ENCODE peak calls at places on chromosomes 6 and 20, in seven cellular contexts. One of them, this sample, is unnamed.

GRCh38 chr20:58634818-58635665 is 16.0 kb upstream of the STX16 start:
- DNase-seq in hepatic stellate cell: peak
- DNase-seq in HEK293T: no peak
- DNase-seq in stimulated activated CD4-positive, alpha-beta T cell treated with anti-CD3 and anti-CD28 coated beads, Interleukin-1b, Interleukin-23, amount 100 ng/mL, for 48 hours: peak
- DNase-seq in amniotic stem cell: no peak
- DNase-seq in CD8-positive, alpha-beta T cell: peak
- DNase-seq in HFFc6: no peak
- DNase-seq in this sample: no peak

GRCh38 chr6:157121897-157122296 is 201.4 kb downstream of the TMEM242 start:
- DNase-seq in amniotic stem cell: no peak
- DNase-seq in stimulated activated CD4-positive, alpha-beta T cell treated with anti-CD3 and anti-CD28 coated beads, Interleukin-1b, Interleukin-23, amount 100 ng/mL, for 48 hours: no peak
- DNase-seq in HEK293T: no peak
- DNase-seq in CD8-positive, alpha-beta T cell: no peak
- DNase-seq in hepatic stellate cell: no peak
- DNase-seq in HFFc6: no peak
- DNase-seq in this sample: no peak

GRCh38 chr6:44219053-44219814 is 2.5 kb downstream of the MYMX start:
- DNase-seq in HEK293T: peak
- DNase-seq in amniotic stem cell: peak
- DNase-seq in HFFc6: no peak
- DNase-seq in stimulated activated CD4-positive, alpha-beta T cell treated with anti-CD3 and anti-CD28 coated beads, Interleukin-1b, Interleukin-23, amount 100 ng/mL, for 48 hours: no peak
- DNase-seq in CD8-positive, alpha-beta T cell: no peak
- DNase-seq in hepatic stellate cell: peak
- DNase-seq in this sample: peak

GRCh38 chr6:84645000-84645399 is 119.4 kb downstream of the TBX18 start:
- DNase-seq in amniotic stem cell: peak
- DNase-seq in stimulated activated CD4-positive, alpha-beta T cell treated with anti-CD3 and anti-CD28 coated beads, Interleukin-1b, Interleukin-23, amount 100 ng/mL, for 48 hours: no peak
- DNase-seq in hepatic stellate cell: no peak
- DNase-seq in HFFc6: peak
- DNase-seq in CD8-positive, alpha-beta T cell: no peak
- DNase-seq in HEK293T: no peak
- DNase-seq in this sample: no peak

GRCh38 chr6:43773050-43773956 is 3.3 kb downstream of the VEGFA start:
- DNase-seq in amniotic stem cell: no peak
- DNase-seq in stimulated activated CD4-positive, alpha-beta T cell treated with anti-CD3 and anti-CD28 coated beads, Interleukin-1b, Interleukin-23, amount 100 ng/mL, for 48 hours: peak
- DNase-seq in hepatic stellate cell: peak
- DNase-seq in HEK293T: peak
- DNase-seq in HFFc6: peak
- DNase-seq in CD8-positive, alpha-beta T cell: peak
- DNase-seq in this sample: no peak

GRCh38 chr6:69398729-69399128 is 398.1 kb downstream of the LMBRD1 start:
- DNase-seq in stimulated activated CD4-positive, alpha-beta T cell treated with anti-CD3 and anti-CD28 coated beads, Interleukin-1b, Interleukin-23, amount 100 ng/mL, for 48 hours: no peak
- DNase-seq in CD8-positive, alpha-beta T cell: no peak
- DNase-seq in HFFc6: no peak
- DNase-seq in amniotic stem cell: no peak
- DNase-seq in hepatic stellate cell: no peak
- DNase-seq in HEK293T: no peak
- DNase-seq in this sample: no peak

GRCh38 chr20:19783966-19784401 is 25.9 kb downstream of the RIN2 start:
- DNase-seq in amniotic stem cell: no peak
- DNase-seq in hepatic stellate cell: no peak
- DNase-seq in CD8-positive, alpha-beta T cell: no peak
- DNase-seq in HEK293T: no peak
- DNase-seq in stimulated activated CD4-positive, alpha-beta T cell treated with anti-CD3 and anti-CD28 coated beads, Interleukin-1b, Interleukin-23, amount 100 ng/mL, for 48 hours: no peak
- DNase-seq in HFFc6: peak
- DNase-seq in this sample: no peak

GRCh38 chr20:18313410-18313809 is 25.1 kb downstream of the ZNF133 start:
- DNase-seq in amniotic stem cell: no peak
- DNase-seq in stimulated activated CD4-positive, alpha-beta T cell treated with anti-CD3 and anti-CD28 coated beads, Interleukin-1b, Interleukin-23, amount 100 ng/mL, for 48 hours: no peak
- DNase-seq in CD8-positive, alpha-beta T cell: no peak
- DNase-seq in HEK293T: no peak
- DNase-seq in HFFc6: no peak
- DNase-seq in hepatic stellate cell: no peak
- DNase-seq in this sample: no peak

GRCh38 chr20:57394087-57395082 is 3.2 kb downstream of the RBM38 start:
- DNase-seq in CD8-positive, alpha-beta T cell: peak
- DNase-seq in hepatic stellate cell: no peak
- DNase-seq in stimulated activated CD4-positive, alpha-beta T cell treated with anti-CD3 and anti-CD28 coated beads, Interleukin-1b, Interleukin-23, amount 100 ng/mL, for 48 hours: no peak
- DNase-seq in HFFc6: no peak
- DNase-seq in HEK293T: no peak
- DNase-seq in amniotic stem cell: no peak
- DNase-seq in this sample: no peak